ENCODE peak calls at places on chromosomes 1 and 21, in ten cellular contexts. Y is Calu3; W is stimulated activated CD4-positive, alpha-beta T cell treated with anti-CD3 and anti-CD28 coated beads, Interleukin-1b, Interleukin-23, amount 100 ng/mL, for 24 hours; E is HFF-Myc; S is fibroblast of mammary gland; D is T-helper 2 cell; Z is GM13976; V is LoVo; T is DMS153; N is PC-3. X is an unnamed sample.

GRCh38 chr1:50308883-50309282 is 114.4 kb downstream of the DMRTA2 start:
- DNase-seq in Y (peak), W (no peak), E (peak), S (peak), D (no peak), Z (peak), V (peak), T (no peak), N (peak), X (no peak)

GRCh38 chr1:46041974-46042373 is 90.5 kb downstream of the PIK3R3 start:
- DNase-seq in Y (no peak), W (no peak), E (no peak), S (peak), D (no peak), Z (no peak), V (no peak), T (no peak), N (no peak), X (no peak)

GRCh38 chr1:51636191-51636590 is 19.3 kb downstream of the OSBPL9 start:
- DNase-seq in Y (no peak), W (no peak), E (no peak), S (no peak), D (no peak), Z (no peak), V (no peak), T (no peak), N (no peak), X (no peak)

GRCh38 chr1:8259498-8260290 is 58.2 kb upstream of the SLC45A1 start:
- DNase-seq in Y (peak), W (no peak), E (no peak), S (peak), D (no peak), Z (no peak), V (peak), T (peak), N (peak), X (peak)

GRCh38 chr1:29527314-29528004 is 291.1 kb downstream of the PTPRU start:
- DNase-seq in Y (no peak), W (no peak), E (no peak), S (no peak), D (no peak), Z (no peak), V (no peak), T (no peak), N (no peak), X (no peak)

GRCh38 chr1:51518730-51519047 is 377 bp downstream of the EPS15 start:
- DNase-seq in Y (peak), W (no peak), E (no peak), S (no peak), D (no peak), Z (peak), V (peak), T (peak), N (peak), X (no peak)

GRCh38 chr1:78329475-78329874 is 161.3 kb upstream of the PTGFR start:
- DNase-seq in Y (no peak), W (no peak), E (no peak), S (no peak), D (no peak), Z (no peak), V (no peak), T (no peak), N (peak), X (no peak)

GRCh38 chr1:25944986-25945385 is 38.8 kb upstream of the STMN1 start:
- DNase-seq in Y (no peak), W (no peak), E (no peak), S (peak), D (no peak), Z (no peak), V (no peak), T (no peak), N (peak), X (no peak)

GRCh38 chr1:147486876-147487656 is 54.2 kb upstream of the BCL9 start:
- DNase-seq in Y (no peak), W (no peak), E (no peak), S (no peak), D (no peak), Z (no peak), V (no peak), T (no peak), N (no peak), X (no peak)

GRCh38 chr1:19336543-19336942 is 24.4 kb downstream of the SLC66A1 start:
- DNase-seq in Y (no peak), W (no peak), E (no peak), S (peak), D (no peak), Z (no peak), V (no peak), T (no peak), N (peak), X (no peak)

GRCh38 chr1:228511539-228512445 is 24.6 kb downstream of the RNF187 start:
- DNase-seq in Y (no peak), W (no peak), E (no peak), S (no peak), D (no peak), Z (no peak), V (no peak), T (no peak), N (no peak), X (no peak)

GRCh38 chr1:44485229-44485932 is 80.3 kb downstream of the RNF220 start:
- DNase-seq in Y (no peak), W (no peak), E (peak), S (peak), D (no peak), Z (no peak), V (no peak), T (no peak), N (peak), X (no peak)

GRCh38 chr1:99707535-99708142 is 58.8 kb downstream of the FRRS1 start:
- DNase-seq in Y (peak), W (peak), E (peak), S (peak), D (peak), Z (peak), V (peak), T (no peak), N (peak), X (no peak)

GRCh38 chr1:19815801-19816736 is 986 bp upstream of the RNF186 start:
- DNase-seq in Y (peak), W (no peak), E (no peak), S (no peak), D (no peak), Z (no peak), V (peak), T (peak), N (no peak), X (no peak)

GRCh38 chr21:14699433-14700410 is 153.6 kb upstream of the SAMSN1 start:
- DNase-seq in Y (no peak), W (no peak), E (no peak), S (no peak), D (no peak), Z (no peak), V (peak), T (no peak), N (peak), X (no peak)

GRCh38 chr1:87231703-87232363 is 96.8 kb upstream of the LMO4 start:
- DNase-seq in Y (no peak), W (no peak), E (no peak), S (no peak), D (no peak), Z (no peak), V (no peak), T (no peak), N (no peak), X (no peak)

GRCh38 chr1:155006601-155007101 is 4.0 kb downstream of the ZBTB7B start:
- DNase-seq in Y (no peak), W (no peak), E (no peak), S (no peak), D (peak), Z (no peak), V (no peak), T (no peak), N (no peak), X (no peak)